ENCODE peak calls at places on chromosomes 4 and X, in nine cellular contexts. C, M, S, K, N, D, H, Z and T are unnamed samples.

GRCh38 chr4:57875829-57876392 is 765.7 kb upstream of the IGFBP7 start:
- DNase-seq in C (no peak), M (no peak), S (no peak), K (no peak), N (no peak), D (no peak), H (no peak), Z (no peak), T (no peak)

GRCh38 chr4:186676531-186677158 is 47.0 kb downstream of the FAT1 start:
- DNase-seq in C (no peak), M (no peak), S (no peak), K (no peak), N (peak; percentile 80), D (no peak), H (peak; percentile 64), Z (no peak), T (peak; percentile 83)

GRCh38 chrX:150730719-150731118 is 37.5 kb downstream of the MTMR1 start:
- DNase-seq in C (no peak), M (no peak), S (no peak), K (no peak), N (peak; percentile 41), D (no peak), H (peak; percentile 48), Z (no peak), T (no peak)

GRCh38 chr4:95674451-95675095 is 125.8 kb upstream of the UNC5C start:
- DNase-seq in C (no peak), M (no peak), S (no peak), K (no peak), N (no peak), D (no peak), H (no peak), Z (no peak), T (no peak)

GRCh38 chrX:10221651-10222050 is 64.9 kb downstream of the CLCN4 start:
- DNase-seq in C (no peak), M (no peak), S (no peak), K (no peak), N (no peak), D (no peak), H (no peak), Z (no peak), T (no peak)

GRCh38 chr4:152310223-152310622 is 225.7 kb downstream of the FBXW7 start:
- DNase-seq in C (no peak), M (no peak), S (no peak), K (no peak), N (no peak), D (no peak), H (peak; percentile 9), Z (no peak), T (peak; percentile 49)

GRCh38 chr4:148962539-148963290 is 520.5 kb upstream of the NR3C2 start:
- DNase-seq in C (no peak), M (no peak), S (no peak), K (no peak), N (no peak), D (no peak), H (peak; percentile 40), Z (no peak), T (peak; percentile 21)

GRCh38 chr4:153232768-153233167 is 28.5 kb downstream of the TRIM2 start:
- DNase-seq in C (peak; percentile 50), M (no peak), S (peak; percentile 76), K (no peak), N (no peak), D (no peak), H (no peak), Z (no peak), T (no peak)

GRCh38 chr4:81366786-81367185 is 104.9 kb downstream of the RASGEF1B start:
- DNase-seq in C (no peak), M (no peak), S (no peak), K (no peak), N (no peak), D (no peak), H (no peak), Z (no peak), T (no peak)

GRCh38 chrX:137194164-137194563 is 160.4 kb upstream of the GPR101 start:
- DNase-seq in C (peak; percentile 6), M (no peak), S (peak; percentile 76), K (no peak), N (no peak), D (no peak), H (peak; percentile 3), Z (no peak), T (peak; percentile 36)

GRCh38 chr4:978957-979701 is 5.8 kb upstream of the DGKQ start:
- DNase-seq in C (no peak), M (no peak), S (no peak), K (no peak), N (no peak), D (no peak), H (no peak), Z (no peak), T (peak; percentile 79)

GRCh38 chrX:103498786-103499185 is 20.5 kb downstream of the RAB40A start:
- DNase-seq in C (no peak), M (no peak), S (no peak), K (no peak), N (no peak), D (no peak), H (no peak), Z (no peak), T (peak; percentile 7)

GRCh38 chrX:96576358-96576757 is 108.3 kb upstream of the DIAPH2 start:
- DNase-seq in C (no peak), M (no peak), S (no peak), K (no peak), N (no peak), D (no peak), H (peak; percentile 21), Z (no peak), T (no peak)

GRCh38 chr4:113052379-113052951 is 3.0 kb downstream of the ANK2 start:
- DNase-seq in C (no peak), M (no peak), S (no peak), K (no peak), N (no peak), D (peak; percentile 17), H (peak; percentile 55), Z (no peak), T (peak; percentile 24)

GRCh38 chr4:38856524-38857337 is at the start of gene TLR6:
- DNase-seq in C (peak; percentile 62), M (no peak), S (peak; percentile 97), K (no peak), N (no peak), D (no peak), H (no peak), Z (peak; percentile 57), T (peak; percentile 82)

GRCh38 chr4:102620697-102621497 is 119.7 kb downstream of the NFKB1 start:
- DNase-seq in C (peak; percentile 55), M (no peak), S (peak; percentile 76), K (no peak), N (peak; percentile 50), D (no peak), H (peak; percentile 67), Z (no peak), T (peak; percentile 71)

GRCh38 chr4:24659241-24659961 is 75.0 kb upstream of the DHX15 start:
- DNase-seq in C (no peak), M (no peak), S (no peak), K (no peak), N (no peak), D (peak; percentile 47), H (no peak), Z (no peak), T (peak; percentile 29)